ENCODE peak calls at places on chromosomes 12 and 14, in nine cellular contexts. One of them, this sample, is unnamed.
A peak's percentile ranks its signal among the peaks of the same experiment; 100 is the strongest.

GRCh38 chr14:65940056-65940735 is 527.7 kb downstream of the FUT8 start:
- DNase-seq in hepatic stellate cell: no peak
- DNase-seq in GM19239: no peak
- DNase-seq in cardiac muscle cell: no peak
- DNase-seq in hippocampal formation: no peak
- DNase-seq in midbrain: no peak
- DNase-seq in GM03348: no peak
- DNase-seq in AG10803: no peak
- DNase-seq in Calu3: peak; percentile 7
- DNase-seq in this sample: peak; percentile 50

GRCh38 chr14:47278233-47278842 is 397.1 kb downstream of the MDGA2 start:
- DNase-seq in hepatic stellate cell: peak; percentile 30
- DNase-seq in GM19239: peak; percentile 8
- DNase-seq in cardiac muscle cell: peak; percentile 41
- DNase-seq in hippocampal formation: peak; percentile 61
- DNase-seq in midbrain: peak; percentile 71
- DNase-seq in GM03348: peak; percentile 52
- DNase-seq in AG10803: no peak
- DNase-seq in Calu3: peak; percentile 46
- DNase-seq in this sample: no peak

GRCh38 chr14:61511558-61511924 is 183.8 kb upstream of the HIF1A start:
- DNase-seq in hepatic stellate cell: no peak
- DNase-seq in GM19239: no peak
- DNase-seq in cardiac muscle cell: no peak
- DNase-seq in hippocampal formation: no peak
- DNase-seq in midbrain: no peak
- DNase-seq in GM03348: no peak
- DNase-seq in AG10803: peak; percentile 33
- DNase-seq in Calu3: no peak
- DNase-seq in this sample: no peak

GRCh38 chr12:6570264-6570887 is 2.3 kb upstream of the NOP2 start:
- DNase-seq in hepatic stellate cell: peak; percentile 47
- DNase-seq in GM19239: no peak
- DNase-seq in cardiac muscle cell: no peak
- DNase-seq in hippocampal formation: no peak
- DNase-seq in midbrain: no peak
- DNase-seq in GM03348: peak; percentile 65
- DNase-seq in AG10803: peak; percentile 30
- DNase-seq in Calu3: peak; percentile 53
- DNase-seq in this sample: peak; percentile 62

GRCh38 chr14:30210630-30211029 is 283.0 kb upstream of the PRKD1 start:
- DNase-seq in hepatic stellate cell: no peak
- DNase-seq in GM19239: no peak
- DNase-seq in cardiac muscle cell: peak; percentile 35
- DNase-seq in hippocampal formation: no peak
- DNase-seq in midbrain: no peak
- DNase-seq in GM03348: peak; percentile 14
- DNase-seq in AG10803: peak; percentile 23
- DNase-seq in Calu3: no peak
- DNase-seq in this sample: peak; percentile 62

GRCh38 chr12:98679611-98680005 is 34.5 kb downstream of the APAF1 start:
- DNase-seq in hepatic stellate cell: no peak
- DNase-seq in GM19239: no peak
- DNase-seq in cardiac muscle cell: no peak
- DNase-seq in hippocampal formation: no peak
- DNase-seq in midbrain: no peak
- DNase-seq in GM03348: no peak
- DNase-seq in AG10803: no peak
- DNase-seq in Calu3: no peak
- DNase-seq in this sample: no peak

GRCh38 chr14:95360828-95361227 is 41.1 kb upstream of the CLMN start:
- DNase-seq in hepatic stellate cell: no peak
- DNase-seq in GM19239: no peak
- DNase-seq in cardiac muscle cell: no peak
- DNase-seq in hippocampal formation: no peak
- DNase-seq in midbrain: no peak
- DNase-seq in GM03348: no peak
- DNase-seq in AG10803: no peak
- DNase-seq in Calu3: no peak
- DNase-seq in this sample: no peak

GRCh38 chr12:47080725-47081502 is 1.2 kb upstream of the AMIGO2 start:
- DNase-seq in hepatic stellate cell: no peak
- DNase-seq in GM19239: peak; percentile 20
- DNase-seq in cardiac muscle cell: peak; percentile 70
- DNase-seq in hippocampal formation: no peak
- DNase-seq in midbrain: peak; percentile 36
- DNase-seq in GM03348: peak; percentile 55
- DNase-seq in AG10803: peak; percentile 70
- DNase-seq in Calu3: peak; percentile 64
- DNase-seq in this sample: peak; percentile 84

GRCh38 chr14:93525691-93526451 is 95.1 kb downstream of the UNC79 start:
- DNase-seq in hepatic stellate cell: no peak
- DNase-seq in GM19239: no peak
- DNase-seq in cardiac muscle cell: no peak
- DNase-seq in hippocampal formation: no peak
- DNase-seq in midbrain: no peak
- DNase-seq in GM03348: peak; percentile 29
- DNase-seq in AG10803: peak; percentile 41
- DNase-seq in Calu3: no peak
- DNase-seq in this sample: no peak

GRCh38 chr14:105978618-105979295 is 452.4 kb downstream of the TMEM121 start:
- DNase-seq in hepatic stellate cell: no peak
- DNase-seq in GM19239: no peak
- DNase-seq in cardiac muscle cell: no peak
- DNase-seq in hippocampal formation: no peak
- DNase-seq in midbrain: no peak
- DNase-seq in GM03348: no peak
- DNase-seq in AG10803: no peak
- DNase-seq in Calu3: no peak
- DNase-seq in this sample: no peak

GRCh38 chr12:111056618-111057521 is 136.5 kb upstream of the MYL2 start:
- DNase-seq in hepatic stellate cell: no peak
- DNase-seq in GM19239: peak; percentile 48
- DNase-seq in cardiac muscle cell: no peak
- DNase-seq in hippocampal formation: no peak
- DNase-seq in midbrain: no peak
- DNase-seq in GM03348: no peak
- DNase-seq in AG10803: no peak
- DNase-seq in Calu3: no peak
- DNase-seq in this sample: no peak

GRCh38 chr12:38392584-38393144 is 76.1 kb downstream of the ALG10B start:
- DNase-seq in hepatic stellate cell: no peak
- DNase-seq in GM19239: no peak
- DNase-seq in cardiac muscle cell: peak; percentile 18
- DNase-seq in hippocampal formation: no peak
- DNase-seq in midbrain: no peak
- DNase-seq in GM03348: no peak
- DNase-seq in AG10803: no peak
- DNase-seq in Calu3: peak; percentile 29
- DNase-seq in this sample: peak; percentile 20

GRCh38 chr12:39541471-39541870 is 78.1 kb downstream of the ABCD2 start:
- DNase-seq in hepatic stellate cell: no peak
- DNase-seq in GM19239: no peak
- DNase-seq in cardiac muscle cell: no peak
- DNase-seq in hippocampal formation: no peak
- DNase-seq in midbrain: no peak
- DNase-seq in GM03348: no peak
- DNase-seq in AG10803: no peak
- DNase-seq in Calu3: no peak
- DNase-seq in this sample: no peak

GRCh38 chr12:5723071-5723470 is 222.0 kb downstream of the ANO2 start:
- DNase-seq in hepatic stellate cell: no peak
- DNase-seq in GM19239: no peak
- DNase-seq in cardiac muscle cell: no peak
- DNase-seq in hippocampal formation: no peak
- DNase-seq in midbrain: no peak
- DNase-seq in GM03348: no peak
- DNase-seq in AG10803: no peak
- DNase-seq in Calu3: no peak
- DNase-seq in this sample: no peak

GRCh38 chr12:46486588-46486987 is 114.0 kb upstream of the SLC38A2 start:
- DNase-seq in hepatic stellate cell: no peak
- DNase-seq in GM19239: no peak
- DNase-seq in cardiac muscle cell: no peak
- DNase-seq in hippocampal formation: no peak
- DNase-seq in midbrain: no peak
- DNase-seq in GM03348: no peak
- DNase-seq in AG10803: no peak
- DNase-seq in Calu3: no peak
- DNase-seq in this sample: no peak

GRCh38 chr14:89600950-89601826 is 184.2 kb upstream of the FOXN3 start:
- DNase-seq in hepatic stellate cell: peak; percentile 39
- DNase-seq in GM19239: no peak
- DNase-seq in cardiac muscle cell: peak; percentile 62
- DNase-seq in hippocampal formation: no peak
- DNase-seq in midbrain: no peak
- DNase-seq in GM03348: peak; percentile 45
- DNase-seq in AG10803: peak; percentile 56
- DNase-seq in Calu3: no peak
- DNase-seq in this sample: peak; percentile 16

GRCh38 chr12:117039891-117040309 is 59.3 kb downstream of the TESC start:
- DNase-seq in hepatic stellate cell: no peak
- DNase-seq in GM19239: no peak
- DNase-seq in cardiac muscle cell: no peak
- DNase-seq in hippocampal formation: no peak
- DNase-seq in midbrain: no peak
- DNase-seq in GM03348: no peak
- DNase-seq in AG10803: no peak
- DNase-seq in Calu3: no peak
- DNase-seq in this sample: no peak

GRCh38 chr12:46197876-46198275 is 71.0 kb downstream of the SLC38A1 start:
- DNase-seq in hepatic stellate cell: no peak
- DNase-seq in GM19239: no peak
- DNase-seq in cardiac muscle cell: no peak
- DNase-seq in hippocampal formation: no peak
- DNase-seq in midbrain: no peak
- DNase-seq in GM03348: no peak
- DNase-seq in AG10803: no peak
- DNase-seq in Calu3: no peak
- DNase-seq in this sample: no peak

GRCh38 chr12:55930771-55931316 is at the start of gene DGKA:
- DNase-seq in hepatic stellate cell: peak; percentile 78
- DNase-seq in GM19239: peak; percentile 61
- DNase-seq in cardiac muscle cell: peak; percentile 84
- DNase-seq in hippocampal formation: no peak
- DNase-seq in midbrain: peak; percentile 24
- DNase-seq in GM03348: peak; percentile 77
- DNase-seq in AG10803: peak; percentile 81
- DNase-seq in Calu3: peak; percentile 62
- DNase-seq in this sample: peak; percentile 86

GRCh38 chr12:46492471-46493351 is 120.1 kb upstream of the SLC38A2 start:
- DNase-seq in hepatic stellate cell: no peak
- DNase-seq in GM19239: no peak
- DNase-seq in cardiac muscle cell: peak; percentile 88
- DNase-seq in hippocampal formation: no peak
- DNase-seq in midbrain: no peak
- DNase-seq in GM03348: no peak
- DNase-seq in AG10803: peak; percentile 69
- DNase-seq in Calu3: peak; percentile 45
- DNase-seq in this sample: peak; percentile 94

GRCh38 chr12:16573652-16574077 is 32.3 kb downstream of the LMO3 start:
- DNase-seq in hepatic stellate cell: no peak
- DNase-seq in GM19239: no peak
- DNase-seq in cardiac muscle cell: peak; percentile 93
- DNase-seq in hippocampal formation: no peak
- DNase-seq in midbrain: no peak
- DNase-seq in GM03348: no peak
- DNase-seq in AG10803: peak; percentile 41
- DNase-seq in Calu3: no peak
- DNase-seq in this sample: no peak

GRCh38 chr12:62817556-62818271 is 117.2 kb downstream of the PPM1H start:
- DNase-seq in hepatic stellate cell: peak; percentile 47
- DNase-seq in GM19239: no peak
- DNase-seq in cardiac muscle cell: peak; percentile 83
- DNase-seq in hippocampal formation: peak; percentile 51
- DNase-seq in midbrain: peak; percentile 60
- DNase-seq in GM03348: peak; percentile 10
- DNase-seq in AG10803: peak; percentile 13
- DNase-seq in Calu3: no peak
- DNase-seq in this sample: no peak

GRCh38 chr12:67038486-67038885 is 230.7 kb upstream of the CAND1 start:
- DNase-seq in hepatic stellate cell: no peak
- DNase-seq in GM19239: no peak
- DNase-seq in cardiac muscle cell: no peak
- DNase-seq in hippocampal formation: no peak
- DNase-seq in midbrain: no peak
- DNase-seq in GM03348: no peak
- DNase-seq in AG10803: no peak
- DNase-seq in Calu3: no peak
- DNase-seq in this sample: no peak

GRCh38 chr12:71655495-71655894 is 8.2 kb downstream of the ZFC3H1 start:
- DNase-seq in hepatic stellate cell: no peak
- DNase-seq in GM19239: no peak
- DNase-seq in cardiac muscle cell: no peak
- DNase-seq in hippocampal formation: no peak
- DNase-seq in midbrain: no peak
- DNase-seq in GM03348: no peak
- DNase-seq in AG10803: no peak
- DNase-seq in Calu3: no peak
- DNase-seq in this sample: no peak

GRCh38 chr14:60970146-60970545 is 10.7 kb downstream of the TRMT5 start:
- DNase-seq in hepatic stellate cell: no peak
- DNase-seq in GM19239: no peak
- DNase-seq in cardiac muscle cell: no peak
- DNase-seq in hippocampal formation: no peak
- DNase-seq in midbrain: no peak
- DNase-seq in GM03348: no peak
- DNase-seq in AG10803: no peak
- DNase-seq in Calu3: no peak
- DNase-seq in this sample: no peak

GRCh38 chr12:23043647-23044046 is 418.7 kb downstream of the ETNK1 start:
- DNase-seq in hepatic stellate cell: no peak
- DNase-seq in GM19239: no peak
- DNase-seq in cardiac muscle cell: no peak
- DNase-seq in hippocampal formation: no peak
- DNase-seq in midbrain: no peak
- DNase-seq in GM03348: no peak
- DNase-seq in AG10803: no peak
- DNase-seq in Calu3: no peak
- DNase-seq in this sample: no peak

GRCh38 chr12:113456761-113457160 is 14.9 kb downstream of the LHX5 start:
- DNase-seq in hepatic stellate cell: no peak
- DNase-seq in GM19239: no peak
- DNase-seq in cardiac muscle cell: no peak
- DNase-seq in hippocampal formation: no peak
- DNase-seq in midbrain: no peak
- DNase-seq in GM03348: no peak
- DNase-seq in AG10803: no peak
- DNase-seq in Calu3: no peak
- DNase-seq in this sample: no peak

GRCh38 chr12:108798551-108799221 is 58.7 kb downstream of the SSH1 start:
- DNase-seq in hepatic stellate cell: no peak
- DNase-seq in GM19239: no peak
- DNase-seq in cardiac muscle cell: peak; percentile 61
- DNase-seq in hippocampal formation: peak; percentile 56
- DNase-seq in midbrain: peak; percentile 67
- DNase-seq in GM03348: no peak
- DNase-seq in AG10803: peak; percentile 64
- DNase-seq in Calu3: no peak
- DNase-seq in this sample: peak; percentile 53

GRCh38 chr12:92363295-92364146 is 217.9 kb upstream of the BTG1 start:
- DNase-seq in hepatic stellate cell: peak; percentile 10
- DNase-seq in GM19239: peak; percentile 27
- DNase-seq in cardiac muscle cell: peak; percentile 48
- DNase-seq in hippocampal formation: peak; percentile 44
- DNase-seq in midbrain: peak; percentile 44
- DNase-seq in GM03348: peak; percentile 38
- DNase-seq in AG10803: peak; percentile 53
- DNase-seq in Calu3: no peak
- DNase-seq in this sample: peak; percentile 0

GRCh38 chr12:77032406-77032805 is 33.0 kb downstream of the E2F7 start:
- DNase-seq in hepatic stellate cell: no peak
- DNase-seq in GM19239: no peak
- DNase-seq in cardiac muscle cell: no peak
- DNase-seq in hippocampal formation: no peak
- DNase-seq in midbrain: no peak
- DNase-seq in GM03348: peak; percentile 41
- DNase-seq in AG10803: peak; percentile 77
- DNase-seq in Calu3: no peak
- DNase-seq in this sample: peak; percentile 94

GRCh38 chr14:63006515-63006914 is 38.7 kb downstream of the KCNH5 start:
- DNase-seq in hepatic stellate cell: no peak
- DNase-seq in GM19239: no peak
- DNase-seq in cardiac muscle cell: no peak
- DNase-seq in hippocampal formation: no peak
- DNase-seq in midbrain: no peak
- DNase-seq in GM03348: no peak
- DNase-seq in AG10803: no peak
- DNase-seq in Calu3: no peak
- DNase-seq in this sample: no peak